ENCODE peak calls at places on chromosome 22, in five cellular contexts. Q, V, X, U and M are unnamed samples.

GRCh38 chr22:29635734-29636357 is 32.4 kb downstream of the NF2 start:
- DNase-seq in Q (no peak), V (no peak), X (no peak), U (no peak), M (no peak)

GRCh38 chr22:16966251-16966650 is 41.8 kb downstream of the GAB4 start:
- DNase-seq in Q (no peak), V (no peak), X (no peak), U (no peak), M (no peak)

GRCh38 chr22:19492504-19493174 is 12.9 kb downstream of the CDC45 start:
- DNase-seq in Q (no peak), V (no peak), X (no peak), U (no peak), M (no peak)

GRCh38 chr22:19766506-19767426 is 6.2 kb downstream of the TBX1 start:
- DNase-seq in Q (peak; percentile 79), V (no peak), X (peak; percentile 28), U (peak; percentile 55), M (peak; percentile 16)

GRCh38 chr22:24727218-24727851 is 47.2 kb downstream of the PIWIL3 start:
- DNase-seq in Q (no peak), V (no peak), X (no peak), U (peak; percentile 38), M (no peak)

GRCh38 chr22:29689872-29690213 is 30.0 kb upstream of the CABP7 start:
- DNase-seq in Q (no peak), V (peak; percentile 62), X (peak; percentile 33), U (peak; percentile 56), M (no peak)

GRCh38 chr22:30884211-30885000 is 84.2 kb downstream of the MORC2 start:
- DNase-seq in Q (peak; percentile 57), V (no peak), X (no peak), U (no peak), M (no peak)

GRCh38 chr22:36486619-36487384 is 5.4 kb upstream of the TXN2 start:
- DNase-seq in Q (no peak), V (no peak), X (peak; percentile 64), U (peak; percentile 49), M (peak; percentile 41)

GRCh38 chr22:35892192-35892591 is 136.4 kb downstream of the RBFOX2 start:
- DNase-seq in Q (no peak), V (no peak), X (no peak), U (no peak), M (no peak)

GRCh38 chr22:45880732-45881523 is 96.0 kb downstream of the WNT7B start:
- DNase-seq in Q (peak; percentile 77), V (no peak), X (no peak), U (no peak), M (no peak)

GRCh38 chr22:25942126-25942988 is 200.4 kb downstream of the MYO18B start:
- DNase-seq in Q (no peak), V (no peak), X (no peak), U (no peak), M (no peak)

GRCh38 chr22:39558254-39558727 is 12.3 kb upstream of the CACNA1I start:
- DNase-seq in Q (no peak), V (no peak), X (no peak), U (no peak), M (no peak)

GRCh38 chr22:22910272-22911240 is 22.9 kb downstream of the IGLL5 start:
- DNase-seq in Q (peak; percentile 29), V (no peak), X (no peak), U (no peak), M (no peak)

DNA sequence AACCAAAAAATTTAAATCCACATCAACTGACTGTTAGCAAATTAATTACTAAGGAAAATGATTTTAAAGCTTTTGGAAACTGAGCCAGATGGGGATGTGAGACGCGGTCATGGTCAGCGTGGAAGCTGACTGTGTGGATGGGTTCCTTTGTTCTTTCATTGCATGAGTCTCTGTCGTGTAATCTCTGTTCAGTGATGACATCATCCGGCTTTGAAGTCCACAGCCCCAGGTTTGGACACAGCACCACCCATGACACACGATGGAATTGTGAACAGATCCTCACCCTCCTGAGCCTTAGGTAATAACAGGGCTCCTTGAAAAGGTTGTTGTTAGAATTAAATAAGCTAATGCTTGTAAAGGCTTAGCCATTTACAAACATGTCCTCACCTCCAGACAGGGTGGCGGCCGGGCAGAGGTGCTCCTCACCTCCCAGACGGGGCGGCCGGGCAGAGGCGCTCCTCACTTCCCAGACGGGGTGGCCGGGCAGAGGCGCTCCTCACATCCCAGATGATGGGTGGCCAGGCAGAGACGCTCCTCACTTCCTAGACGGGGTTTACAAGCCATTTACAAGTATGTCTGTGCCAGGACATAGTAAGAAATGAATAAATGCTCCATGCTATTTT is 677.3 kb downstream of the TBC1D22A start:
- DNase-seq in Q (no peak), V (no peak), X (no peak), U (no peak), M (no peak)
- H3K9me3 ChIP-seq in Q (no peaks in the 10 kb centered on the region), V (no peaks in the 10 kb centered on the region), X (peaks cover 6% of the 10 kb centered on the region), U (no peaks in the 10 kb centered on the region), M (no peaks in the 10 kb centered on the region)

GRCh38 chr22:47456031-47456430 is 693.6 kb downstream of the TBC1D22A start:
- DNase-seq in Q (no peak), V (no peak), X (no peak), U (no peak), M (no peak)
- H3K9me3 ChIP-seq in Q (peaks cover 10% of the 10 kb centered on the region), V (no peaks in the 10 kb centered on the region), X (peaks cover 11% of the 10 kb centered on the region), U (no peaks in the 10 kb centered on the region), M (no peaks in the 10 kb centered on the region)

DNA sequence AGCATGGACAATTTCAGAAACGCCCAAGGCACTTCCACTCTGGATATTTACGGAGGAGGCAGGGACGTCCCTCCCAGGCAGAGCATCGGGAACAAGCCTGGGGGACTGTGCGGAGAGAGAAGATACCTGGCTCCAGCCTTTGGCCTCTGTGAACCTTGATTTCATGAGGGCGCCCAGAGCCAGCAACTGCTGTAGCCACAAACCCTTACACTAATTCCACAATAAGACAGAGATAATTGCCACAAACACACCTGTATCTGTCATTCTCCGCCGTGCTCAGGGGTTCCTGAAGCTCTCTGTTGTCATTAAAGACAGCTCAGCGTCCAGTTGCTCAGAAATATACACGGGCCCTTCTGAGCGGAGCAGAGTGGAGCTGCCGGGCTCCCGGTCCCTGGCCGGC is 1292.1 kb downstream of the TBC1D22A start:
- DNase-seq in Q (no peak), V (no peak), X (no peak), U (no peak), M (no peak)
- H3K9me3 ChIP-seq in Q (no peaks in the 10 kb centered on the region), V (no peaks in the 10 kb centered on the region), X (no peaks in the 10 kb centered on the region), U (no peaks in the 10 kb centered on the region), M (no peaks in the 10 kb centered on the region)

GRCh38 chr22:47407626-47408025 is 645.2 kb downstream of the TBC1D22A start:
- DNase-seq in Q (peak; percentile 37), V (no peak), X (no peak), U (no peak), M (no peak)

GRCh38 chr22:47409501-47410275 is 647.2 kb downstream of the TBC1D22A start:
- DNase-seq in Q (peak; percentile 54), V (no peak), X (no peak), U (no peak), M (no peak)

GRCh38 chr22:47406180-47406723 is 643.8 kb downstream of the TBC1D22A start:
- DNase-seq in Q (peak; percentile 41), V (no peak), X (no peak), U (no peak), M (no peak)

GRCh38 chr22:47406896-47407295 is 644.4 kb downstream of the TBC1D22A start:
- DNase-seq in Q (peak; percentile 18), V (no peak), X (no peak), U (no peak), M (no peak)

DNA sequence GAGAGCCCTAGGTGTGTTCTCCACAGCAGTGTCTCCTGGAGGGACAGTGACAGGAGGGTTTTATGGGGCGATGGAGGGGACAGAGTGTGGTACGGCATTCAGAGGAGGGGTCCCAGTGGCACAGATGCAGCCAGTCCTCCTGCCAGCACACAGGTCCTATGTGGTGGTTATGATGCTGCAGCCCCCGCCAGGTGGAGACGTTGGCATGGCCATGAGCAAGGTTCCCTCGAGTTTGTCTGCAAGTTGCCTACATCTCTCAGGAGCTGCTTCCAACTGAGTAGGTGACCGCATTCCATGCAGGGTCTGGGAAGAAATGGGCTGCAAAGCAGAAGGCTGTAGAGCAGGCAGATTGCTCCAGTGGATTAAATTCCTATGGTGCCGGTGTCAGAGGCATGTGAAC is 646.0 kb downstream of the TBC1D22A start:
- DNase-seq in Q (peak; percentile 53), V (no peak), X (no peak), U (no peak), M (no peak)
- H3K9me3 ChIP-seq in Q (no peaks in the 10 kb centered on the region), V (no peaks in the 10 kb centered on the region), X (no peaks in the 10 kb centered on the region), U (no peaks in the 10 kb centered on the region), M (no peaks in the 10 kb centered on the region)

GRCh38 chr22:44734278-44734677 is 18.1 kb upstream of the ARHGAP8 start:
- DNase-seq in Q (no peak), V (no peak), X (no peak), U (no peak), M (no peak)
- H3K9me3 ChIP-seq in Q (no peaks in the 10 kb centered on the region), V (no peaks in the 10 kb centered on the region), X (no peaks in the 10 kb centered on the region), U (no peaks in the 10 kb centered on the region), M (no peaks in the 10 kb centered on the region)

GRCh38 chr22:48851933-48852549 is 975.6 kb downstream of the BRD1 start:
- DNase-seq in Q (peak; percentile 41), V (no peak), X (no peak), U (no peak), M (no peak)
- H3K9me3 ChIP-seq in Q (no peaks in the 10 kb centered on the region), V (no peaks in the 10 kb centered on the region), X (no peaks in the 10 kb centered on the region), U (no peaks in the 10 kb centered on the region), M (no peaks in the 10 kb centered on the region)

GRCh38 chr22:42258126-42258525 is 12.3 kb downstream of the TCF20 start:
- DNase-seq in Q (no peak), V (no peak), X (no peak), U (no peak), M (no peak)

GRCh38 chr22:42265321-42265720 is 5.1 kb downstream of the TCF20 start:
- DNase-seq in Q (no peak), V (no peak), X (no peak), U (no peak), M (no peak)

GRCh38 chr22:42261266-42261665 is 9.2 kb downstream of the TCF20 start:
- DNase-seq in Q (no peak), V (no peak), X (no peak), U (no peak), M (no peak)

GRCh38 chr22:42263944-42264343 is 6.5 kb downstream of the TCF20 start:
- DNase-seq in Q (no peak), V (no peak), X (no peak), U (no peak), M (no peak)

DNA sequence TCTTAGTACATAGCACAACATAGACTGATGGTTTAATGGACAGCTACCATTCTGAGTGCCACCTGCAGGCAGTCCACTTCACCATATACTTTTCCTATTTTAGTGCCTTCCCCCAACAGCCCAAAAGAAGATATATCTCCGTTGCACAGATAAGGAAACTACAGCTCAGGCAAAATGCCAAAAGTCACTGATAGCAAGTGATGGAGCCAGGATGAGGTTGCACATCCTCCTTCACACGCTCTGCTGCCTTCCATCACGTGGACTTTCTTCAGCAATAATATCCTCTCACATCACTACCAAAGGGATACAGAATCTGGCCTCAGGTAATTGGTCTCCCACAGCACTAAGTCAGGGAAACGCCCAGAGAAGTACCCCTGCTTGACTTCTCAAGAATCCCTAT is 7.5 kb downstream of the TCF20 start:
- DNase-seq in Q (no peak), V (no peak), X (no peak), U (no peak), M (no peak)
- H3K9me3 ChIP-seq in Q (no peaks in the 10 kb centered on the region), V (no peaks in the 10 kb centered on the region), X (no peaks in the 10 kb centered on the region), U (no peaks in the 10 kb centered on the region), M (no peaks in the 10 kb centered on the region)

DNA sequence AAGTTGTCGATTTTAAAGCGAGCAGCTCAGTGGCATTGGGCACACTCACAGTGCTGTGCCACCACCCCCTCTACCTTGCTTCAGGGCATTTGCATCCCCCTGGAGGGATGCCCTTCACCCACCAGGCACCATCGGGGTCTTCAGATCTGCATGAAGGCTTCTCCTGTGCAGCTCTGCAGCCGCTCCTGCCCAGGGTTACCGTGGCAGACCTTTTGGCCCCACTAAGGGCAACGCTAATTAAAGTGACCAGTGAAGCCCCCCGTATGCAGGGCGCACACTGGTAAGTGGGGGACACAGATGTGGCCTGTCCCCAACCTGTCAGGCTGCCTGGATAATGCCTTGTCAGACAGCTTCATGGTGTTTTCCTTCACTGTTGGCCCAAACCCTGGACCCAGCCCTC is 1117.7 kb downstream of the BRD1 start:
- DNase-seq in Q (peak; percentile 28), V (no peak), X (no peak), U (no peak), M (no peak)
- H3K9me3 ChIP-seq in Q (no peaks in the 10 kb centered on the region), V (no peaks in the 10 kb centered on the region), X (no peaks in the 10 kb centered on the region), U (no peaks in the 10 kb centered on the region), M (no peaks in the 10 kb centered on the region)